ENCODE peak calls at places on chromosome 7, in six cellular contexts. M is neural progenitor cell, C is HepG2, W is fibroblast of lung, G is PC-3, F is hepatocyte. S is an unnamed sample.
A peak's percentile ranks its signal among the peaks of the same experiment; 100 is the strongest.

GRCh38 chr7:10121641-10122040 is 852.0 kb upstream of the PHF14 start:
- DNase-seq in M (peak; percentile 35), C (no peak), W (no peak), G (no peak), F (no peak), S (no peak)

GRCh38 chr7:27182861-27183681 is 2.0 kb downstream of the HOXA11 start:
- DNase-seq in M (peak; percentile 79), C (no peak), W (no peak), G (no peak), F (no peak), S (no peak)

GRCh38 chr7:132576723-132577089 is 436 bp upstream of the PLXNA4 start:
- DNase-seq in M (peak; percentile 54), C (no peak), W (no peak), G (no peak), F (peak; percentile 23), S (no peak)

GRCh38 chr7:148020679-148021078 is 569.9 kb upstream of the C7orf33 start:
- DNase-seq in M (peak; percentile 53), C (no peak), W (no peak), G (no peak), F (no peak), S (no peak)

GRCh38 chr7:32518534-32519140 is 23.3 kb downstream of the AVL9 start:
- DNase-seq in M (peak; percentile 82), C (peak; percentile 41), W (peak; percentile 78), G (peak; percentile 49), F (no peak), S (no peak)

GRCh38 chr7:116139007-116139406 is 71.3 kb upstream of the TES start:
- DNase-seq in M (peak; percentile 65), C (peak; percentile 9), W (peak; percentile 54), G (peak; percentile 64), F (no peak), S (no peak)

GRCh38 chr7:44994877-44995554 is 5.0 kb upstream of the CCM2 start:
- DNase-seq in M (no peak), C (no peak), W (no peak), G (no peak), F (no peak), S (peak; percentile 84)

GRCh38 chr7:33423646-33424020 is 294.3 kb downstream of the BBS9 start:
- DNase-seq in M (peak; percentile 30), C (peak; percentile 16), W (no peak), G (peak; percentile 57), F (no peak), S (peak; percentile 66)

GRCh38 chr7:32385316-32385956 is 104.7 kb downstream of the LSM5 start:
- DNase-seq in M (no peak), C (no peak), W (no peak), G (no peak), F (no peak), S (no peak)

GRCh38 chr7:12588259-12588904 is 17.9 kb downstream of the SCIN start:
- DNase-seq in M (no peak), C (no peak), W (no peak), G (no peak), F (no peak), S (no peak)

GRCh38 chr7:21076054-21076453 is 289.4 kb upstream of the SP8 start:
- DNase-seq in M (peak; percentile 28), C (peak; percentile 39), W (no peak), G (no peak), F (peak; percentile 57), S (no peak)

GRCh38 chr7:128827971-128828711 is 2.1 kb upstream of the FLNC start:
- DNase-seq in M (peak; percentile 20), C (peak; percentile 20), W (peak; percentile 91), G (peak; percentile 45), F (peak; percentile 82), S (no peak)

GRCh38 chr7:77791336-77791735 is 6.9 kb downstream of the TMEM60 start:
- DNase-seq in M (no peak), C (no peak), W (no peak), G (peak; percentile 32), F (no peak), S (no peak)

GRCh38 chr7:43700059-43700501 is 29.2 kb downstream of the COA1 start:
- DNase-seq in M (peak; percentile 26), C (peak; percentile 46), W (peak; percentile 68), G (peak; percentile 80), F (peak; percentile 63), S (peak; percentile 60)

GRCh38 chr7:66859794-66860645 is 61.0 kb upstream of the TMEM248 start:
- DNase-seq in M (peak; percentile 15), C (no peak), W (peak; percentile 12), G (no peak), F (no peak), S (peak; percentile 92)

GRCh38 chr7:110898516-110898915 is 192.4 kb upstream of the LRRN3 start:
- DNase-seq in M (no peak), C (no peak), W (no peak), G (no peak), F (no peak), S (no peak)

GRCh38 chr7:26062240-26062603 is 89.8 kb upstream of the NFE2L3 start:
- DNase-seq in M (no peak), C (no peak), W (no peak), G (no peak), F (no peak), S (no peak)

GRCh38 chr7:104903781-104904180 is 110.2 kb upstream of the KMT2E start:
- DNase-seq in M (no peak), C (no peak), W (no peak), G (no peak), F (no peak), S (no peak)

GRCh38 chr7:150860978-150861295 is 8.6 kb downstream of the AOC1 start:
- DNase-seq in M (no peak), C (no peak), W (no peak), G (no peak), F (no peak), S (no peak)

GRCh38 chr7:55043691-55044090 is 24.9 kb downstream of the EGFR start:
- DNase-seq in M (no peak), C (no peak), W (no peak), G (no peak), F (no peak), S (no peak)

GRCh38 chr7:77831481-77831880 is 32.9 kb downstream of the PHTF2 start:
- DNase-seq in M (no peak), C (no peak), W (no peak), G (no peak), F (no peak), S (no peak)

DNA sequence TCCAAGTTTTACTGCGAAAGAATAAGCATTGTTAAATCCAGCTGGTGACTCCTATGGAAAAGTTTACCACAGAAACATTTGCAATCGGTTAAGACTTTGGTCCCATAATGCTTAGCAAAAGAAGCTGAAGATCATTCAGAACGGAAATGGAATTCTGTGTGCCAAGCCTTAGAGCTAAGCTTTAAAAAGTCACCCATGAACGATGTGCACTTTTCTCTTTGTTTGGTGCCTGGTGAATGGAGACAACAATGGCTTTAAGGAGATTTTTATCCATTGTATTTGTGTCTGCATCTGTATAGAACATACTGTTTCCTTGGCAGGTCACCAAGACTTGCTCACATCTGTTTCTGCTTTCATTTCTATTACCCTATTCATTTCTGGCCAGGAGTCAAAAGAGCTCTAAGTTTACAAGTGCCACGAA is 26.3 kb upstream of the COL1A2 start:
- DNase-seq in M (peak; percentile 25), C (no peak), W (peak; percentile 89), G (no peak), F (peak; percentile 77), S (no peak)
- H2AFZ ChIP-seq in M (peak overlapping the region; percentile 0), C (no peak overlapping the region), W (peak overlapping the region; percentile 63), G (peak overlapping the region; percentile 5), F (no peak overlapping the region), S (no peak overlapping the region)

DNA sequence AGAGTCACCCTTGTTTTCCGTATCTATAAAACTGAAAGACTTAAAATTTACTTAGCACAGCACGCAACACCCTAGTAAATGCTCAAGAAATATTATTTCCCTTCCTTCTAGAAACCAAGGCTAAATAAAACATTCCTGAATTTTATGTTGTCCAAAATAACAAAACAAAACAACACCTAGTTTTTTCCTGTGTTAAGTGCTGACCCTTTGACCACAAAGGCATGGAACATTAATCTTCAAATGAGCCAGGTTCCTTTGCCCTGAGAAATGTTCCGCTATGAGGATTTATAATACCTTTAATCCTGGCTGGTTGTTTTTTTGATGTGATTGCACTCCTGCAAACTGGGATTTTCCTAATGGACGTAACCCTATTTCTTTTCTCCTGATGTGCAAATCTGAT is 29.0 kb upstream of the DGKI start:
- DNase-seq in M (no peak), C (no peak), W (no peak), G (no peak), F (no peak), S (no peak)
- TF ChIP-seq CTCF in M (no peak), C (no peak), W (no peak), G (no peak), F (no peak), S (no peak)

GRCh38 chr7:137717811-137718271 is 128.9 kb downstream of the DGKI start:
- DNase-seq in M (peak; percentile 75), C (no peak), W (peak; percentile 89), G (no peak), F (no peak), S (no peak)

GRCh38 chr7:137717045-137717444 is 129.7 kb downstream of the DGKI start:
- DNase-seq in M (no peak), C (no peak), W (no peak), G (no peak), F (no peak), S (no peak)

GRCh38 chr7:137715546-137715945 is 131.2 kb downstream of the DGKI start:
- DNase-seq in M (no peak), C (no peak), W (peak; percentile 63), G (no peak), F (no peak), S (no peak)

GRCh38 chr7:137716061-137716460 is 130.7 kb downstream of the DGKI start:
- DNase-seq in M (no peak), C (no peak), W (no peak), G (no peak), F (no peak), S (no peak)

GRCh38 chr7:137718360-137718759 is 128.4 kb downstream of the DGKI start:
- DNase-seq in M (no peak), C (no peak), W (peak; percentile 40), G (no peak), F (no peak), S (no peak)
- H2AFZ ChIP-seq in M (no peak overlapping the region), C (no peak overlapping the region), W (no peak overlapping the region), G (no peak overlapping the region), F (no peak overlapping the region), S (no peak overlapping the region)

DNA sequence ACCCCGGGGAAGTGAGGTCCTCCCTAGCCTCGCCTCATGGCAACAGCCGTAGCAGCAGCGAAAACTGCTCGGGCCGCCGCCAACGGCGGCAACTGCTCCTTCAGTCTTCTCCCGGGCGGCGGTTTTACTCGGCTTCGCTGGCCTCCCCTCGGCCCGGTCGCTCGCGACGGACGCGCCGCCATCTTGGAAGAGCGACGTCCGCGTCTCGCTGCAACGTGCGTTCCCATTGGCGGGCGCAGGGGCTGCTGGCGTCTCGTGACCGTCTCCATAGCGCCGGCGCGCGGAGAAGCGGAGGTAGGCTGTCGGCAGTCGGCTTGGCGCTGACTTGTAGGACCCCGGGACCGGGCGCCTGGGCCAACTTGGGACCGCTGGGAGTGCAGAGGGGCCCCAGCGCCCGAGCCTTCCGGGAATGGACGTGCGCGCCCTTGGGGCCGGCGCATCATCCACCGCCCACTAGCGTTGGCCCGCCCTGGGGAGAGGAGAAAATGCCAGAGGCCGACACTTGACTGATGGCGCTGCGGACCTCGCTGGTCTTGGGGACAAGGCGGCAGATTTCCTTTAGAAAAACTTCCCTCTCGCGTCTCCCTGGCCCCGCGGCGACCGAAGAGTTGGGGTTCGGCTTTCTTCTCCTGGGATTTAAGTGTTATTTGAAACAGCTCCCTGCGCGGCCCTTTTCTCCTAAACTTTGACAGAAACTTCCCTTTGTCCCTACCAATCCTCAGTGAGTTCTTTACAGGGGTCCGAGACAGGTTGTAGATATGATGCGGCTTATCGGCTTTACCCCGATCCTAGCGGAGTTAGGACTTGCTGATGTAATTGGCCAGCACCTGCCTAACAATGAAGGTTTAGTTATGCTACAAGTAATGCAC is at the start of gene SNX13:
- DNase-seq in M (peak; percentile 98), C (peak; percentile 87), W (peak; percentile 92), G (peak; percentile 89), F (peak; percentile 97), S (peak; percentile 95)
- TF ChIP-seq CTCF in M (peak; percentile 44), C (peak; percentile 81), W (no peak), G (no peak), F (peak; percentile 32), S (peak; percentile 36)